ENCODE peak calls at places on chromosome 3, in four cellular contexts. One of them, this sample, is unnamed.

GRCh38 chr3:195124378-195124985 is 146.5 kb downstream of the XXYLT1 start:
- DNase-seq in Peyer's patch: no peak
- DNase-seq in astrocyte of the spinal cord: no peak
- DNase-seq in NT2/D1: no peak
- DNase-seq in this sample: no peak

GRCh38 chr3:195466251-195466650 is 23.4 kb upstream of the ACAP2 start:
- DNase-seq in Peyer's patch: no peak
- DNase-seq in astrocyte of the spinal cord: no peak
- DNase-seq in NT2/D1: no peak
- DNase-seq in this sample: no peak

GRCh38 chr3:158470944-158471638 is 99.9 kb upstream of the MLF1 start:
- DNase-seq in Peyer's patch: no peak
- DNase-seq in astrocyte of the spinal cord: peak
- DNase-seq in NT2/D1: no peak
- DNase-seq in this sample: peak

GRCh38 chr3:56133423-56133822 is 334.8 kb downstream of the ERC2 start:
- DNase-seq in Peyer's patch: no peak
- DNase-seq in astrocyte of the spinal cord: peak
- DNase-seq in NT2/D1: no peak
- DNase-seq in this sample: peak

GRCh38 chr3:139528281-139528680 is 11.3 kb downstream of the RBP1 start:
- DNase-seq in Peyer's patch: no peak
- DNase-seq in astrocyte of the spinal cord: no peak
- DNase-seq in NT2/D1: no peak
- DNase-seq in this sample: no peak

GRCh38 chr3:21356402-21356801 is 394.6 kb downstream of the ZNF385D start:
- DNase-seq in Peyer's patch: no peak
- DNase-seq in astrocyte of the spinal cord: no peak
- DNase-seq in NT2/D1: no peak
- DNase-seq in this sample: peak

GRCh38 chr3:40780801-40781406 is 256.1 kb downstream of the ZNF621 start:
- DNase-seq in Peyer's patch: no peak
- DNase-seq in astrocyte of the spinal cord: peak
- DNase-seq in NT2/D1: no peak
- DNase-seq in this sample: no peak

GRCh38 chr3:20104167-20104661 is 64.0 kb downstream of the KAT2B start:
- DNase-seq in Peyer's patch: peak
- DNase-seq in astrocyte of the spinal cord: no peak
- DNase-seq in NT2/D1: no peak
- DNase-seq in this sample: no peak

GRCh38 chr3:120177151-120177550 is 82.9 kb upstream of the GSK3B start:
- DNase-seq in Peyer's patch: no peak
- DNase-seq in astrocyte of the spinal cord: peak
- DNase-seq in NT2/D1: peak
- DNase-seq in this sample: peak

GRCh38 chr3:17935217-17935616 is 192.8 kb upstream of the TBC1D5 start:
- DNase-seq in Peyer's patch: no peak
- DNase-seq in astrocyte of the spinal cord: no peak
- DNase-seq in NT2/D1: no peak
- DNase-seq in this sample: peak

GRCh38 chr3:139937674-139938279 is 2.8 kb downstream of the CLSTN2 start:
- DNase-seq in Peyer's patch: peak
- DNase-seq in astrocyte of the spinal cord: peak
- DNase-seq in NT2/D1: no peak
- DNase-seq in this sample: peak

GRCh38 chr3:73255609-73256029 is 194.2 kb downstream of the EBLN2 start:
- DNase-seq in Peyer's patch: peak
- DNase-seq in astrocyte of the spinal cord: peak
- DNase-seq in NT2/D1: no peak
- DNase-seq in this sample: peak

GRCh38 chr3:191369081-191370010 is 39.0 kb upstream of the UTS2B start:
- DNase-seq in Peyer's patch: no peak
- DNase-seq in astrocyte of the spinal cord: no peak
- DNase-seq in NT2/D1: no peak
- DNase-seq in this sample: peak

GRCh38 chr3:71809321-71809720 is 24.4 kb upstream of the PROK2 start:
- DNase-seq in Peyer's patch: no peak
- DNase-seq in astrocyte of the spinal cord: no peak
- DNase-seq in NT2/D1: no peak
- DNase-seq in this sample: no peak

GRCh38 chr3:156643729-156644389 is 30.5 kb upstream of the TIPARP start:
- DNase-seq in Peyer's patch: peak
- DNase-seq in astrocyte of the spinal cord: peak
- DNase-seq in NT2/D1: no peak
- DNase-seq in this sample: no peak

GRCh38 chr3:121228971-121229370 is 316.8 kb downstream of the POLQ start:
- DNase-seq in Peyer's patch: no peak
- DNase-seq in astrocyte of the spinal cord: no peak
- DNase-seq in NT2/D1: no peak
- DNase-seq in this sample: no peak

GRCh38 chr3:95394286-95394685 is 1331.4 kb downstream of the NSUN3 start:
- DNase-seq in Peyer's patch: no peak
- DNase-seq in astrocyte of the spinal cord: no peak
- DNase-seq in NT2/D1: no peak
- DNase-seq in this sample: no peak

GRCh38 chr3:46693038-46693896 is at the start of gene ALS2CL:
- DNase-seq in Peyer's patch: peak
- DNase-seq in astrocyte of the spinal cord: no peak
- DNase-seq in NT2/D1: peak
- DNase-seq in this sample: no peak

GRCh38 chr3:178060406-178060805 is 475.8 kb upstream of the KCNMB2 start:
- DNase-seq in Peyer's patch: no peak
- DNase-seq in astrocyte of the spinal cord: no peak
- DNase-seq in NT2/D1: no peak
- DNase-seq in this sample: peak

GRCh38 chr3:12139111-12139511 is 19.6 kb downstream of the TIMP4 start:
- DNase-seq in Peyer's patch: no peak
- DNase-seq in astrocyte of the spinal cord: peak
- DNase-seq in NT2/D1: peak
- DNase-seq in this sample: peak

GRCh38 chr3:23626442-23626841 is 179.3 kb upstream of the UBE2E1 start:
- DNase-seq in Peyer's patch: no peak
- DNase-seq in astrocyte of the spinal cord: no peak
- DNase-seq in NT2/D1: no peak
- DNase-seq in this sample: no peak

GRCh38 chr3:126419886-126420786 is 25.4 kb downstream of the CFAP100 start:
- DNase-seq in Peyer's patch: peak
- DNase-seq in astrocyte of the spinal cord: no peak
- DNase-seq in NT2/D1: peak
- DNase-seq in this sample: no peak

GRCh38 chr3:99568936-99569335 is 69.5 kb upstream of the COL8A1 start:
- DNase-seq in Peyer's patch: no peak
- DNase-seq in astrocyte of the spinal cord: no peak
- DNase-seq in NT2/D1: no peak
- DNase-seq in this sample: no peak

GRCh38 chr3:73954506-73954905 is 329.8 kb upstream of the PDZRN3 start:
- DNase-seq in Peyer's patch: no peak
- DNase-seq in astrocyte of the spinal cord: peak
- DNase-seq in NT2/D1: peak
- DNase-seq in this sample: no peak

GRCh38 chr3:38608086-38608775 is 41.3 kb downstream of the SCN5A start:
- DNase-seq in Peyer's patch: no peak
- DNase-seq in astrocyte of the spinal cord: no peak
- DNase-seq in NT2/D1: no peak
- DNase-seq in this sample: no peak

GRCh38 chr3:115766587-115767492 is 143.5 kb downstream of the GAP43 start:
- DNase-seq in Peyer's patch: no peak
- DNase-seq in astrocyte of the spinal cord: peak
- DNase-seq in NT2/D1: peak
- DNase-seq in this sample: peak

GRCh38 chr3:127767126-127767525 is 55.2 kb downstream of the MGLL start:
- DNase-seq in Peyer's patch: no peak
- DNase-seq in astrocyte of the spinal cord: no peak
- DNase-seq in NT2/D1: no peak
- DNase-seq in this sample: no peak

GRCh38 chr3:88003115-88003755 is 55.6 kb downstream of the CGGBP1 start:
- DNase-seq in Peyer's patch: no peak
- DNase-seq in astrocyte of the spinal cord: peak
- DNase-seq in NT2/D1: peak
- DNase-seq in this sample: peak

GRCh38 chr3:39639344-39640236 is 169.8 kb upstream of the MYRIP start:
- DNase-seq in Peyer's patch: no peak
- DNase-seq in astrocyte of the spinal cord: peak
- DNase-seq in NT2/D1: peak
- DNase-seq in this sample: peak

GRCh38 chr3:79167651-79168416 is 600.0 kb downstream of the ROBO1 start:
- DNase-seq in Peyer's patch: no peak
- DNase-seq in astrocyte of the spinal cord: peak
- DNase-seq in NT2/D1: no peak
- DNase-seq in this sample: peak

GRCh38 chr3:131174752-131175151 is 148.1 kb downstream of the NEK11 start:
- DNase-seq in Peyer's patch: peak
- DNase-seq in astrocyte of the spinal cord: peak
- DNase-seq in NT2/D1: no peak
- DNase-seq in this sample: peak

GRCh38 chr3:183283886-183284285 is 30.8 kb downstream of the B3GNT5 start:
- DNase-seq in Peyer's patch: no peak
- DNase-seq in astrocyte of the spinal cord: no peak
- DNase-seq in NT2/D1: no peak
- DNase-seq in this sample: peak

GRCh38 chr3:183285318-183285717 is 32.3 kb downstream of the B3GNT5 start:
- DNase-seq in Peyer's patch: no peak
- DNase-seq in astrocyte of the spinal cord: no peak
- DNase-seq in NT2/D1: no peak
- DNase-seq in this sample: no peak

GRCh38 chr3:183284570-183284969 is 31.5 kb downstream of the B3GNT5 start:
- DNase-seq in Peyer's patch: no peak
- DNase-seq in astrocyte of the spinal cord: no peak
- DNase-seq in NT2/D1: no peak
- DNase-seq in this sample: no peak

GRCh38 chr3:183287301-183287971 is 34.4 kb downstream of the B3GNT5 start:
- DNase-seq in Peyer's patch: peak
- DNase-seq in astrocyte of the spinal cord: peak
- DNase-seq in NT2/D1: no peak
- DNase-seq in this sample: peak

DNA sequence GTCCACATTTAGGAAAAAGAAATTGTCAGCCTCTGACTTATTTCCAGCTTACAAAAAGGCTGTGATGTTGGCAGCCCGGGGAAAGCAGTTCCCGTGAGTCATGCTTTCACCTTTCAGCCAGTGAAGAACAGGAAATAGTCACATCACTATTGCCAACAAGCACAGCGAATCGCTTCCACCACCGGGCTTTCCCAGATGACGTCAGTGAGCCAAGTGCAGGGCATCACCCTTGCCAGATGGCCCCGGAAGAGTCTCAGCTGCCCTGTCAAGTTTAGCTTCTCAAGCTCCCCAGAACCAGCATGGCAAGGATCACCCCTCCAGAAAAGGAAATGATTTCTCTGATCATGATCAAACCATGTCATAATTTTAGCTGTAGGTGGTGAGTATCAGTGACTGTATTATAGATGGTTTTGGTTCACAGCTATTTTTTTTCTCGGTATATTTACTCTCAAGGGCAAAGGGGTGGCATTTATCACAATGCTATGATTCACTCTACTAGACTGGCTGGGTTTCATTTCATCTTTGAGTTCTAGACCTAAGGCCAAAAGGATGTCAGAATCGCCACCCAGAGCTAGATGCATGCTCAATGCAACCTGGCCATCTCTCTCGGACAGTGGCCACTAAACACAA is 32.9 kb downstream of the B3GNT5 start:
- DNase-seq in Peyer's patch: peak
- DNase-seq in astrocyte of the spinal cord: peak
- DNase-seq in NT2/D1: no peak
- DNase-seq in this sample: peak
- H3K4me3 ChIP-seq in Peyer's patch: no peak
- H3K4me3 ChIP-seq in astrocyte of the spinal cord: no peak
- H3K4me3 ChIP-seq in NT2/D1: no peak
- H3K4me3 ChIP-seq in this sample: no peak

GRCh38 chr3:104788807-104789206 is 577.9 kb upstream of the ALCAM start:
- DNase-seq in Peyer's patch: no peak
- DNase-seq in astrocyte of the spinal cord: no peak
- DNase-seq in NT2/D1: no peak
- DNase-seq in this sample: no peak

GRCh38 chr3:104787306-104787705 is 579.4 kb upstream of the ALCAM start:
- DNase-seq in Peyer's patch: no peak
- DNase-seq in astrocyte of the spinal cord: no peak
- DNase-seq in NT2/D1: no peak
- DNase-seq in this sample: no peak

GRCh38 chr3:104785966-104786365 is 580.7 kb upstream of the ALCAM start:
- DNase-seq in Peyer's patch: no peak
- DNase-seq in astrocyte of the spinal cord: peak
- DNase-seq in NT2/D1: no peak
- DNase-seq in this sample: peak
- H3K4me3 ChIP-seq in Peyer's patch: no peak
- H3K4me3 ChIP-seq in astrocyte of the spinal cord: no peak
- H3K4me3 ChIP-seq in NT2/D1: no peak
- H3K4me3 ChIP-seq in this sample: no peak

DNA sequence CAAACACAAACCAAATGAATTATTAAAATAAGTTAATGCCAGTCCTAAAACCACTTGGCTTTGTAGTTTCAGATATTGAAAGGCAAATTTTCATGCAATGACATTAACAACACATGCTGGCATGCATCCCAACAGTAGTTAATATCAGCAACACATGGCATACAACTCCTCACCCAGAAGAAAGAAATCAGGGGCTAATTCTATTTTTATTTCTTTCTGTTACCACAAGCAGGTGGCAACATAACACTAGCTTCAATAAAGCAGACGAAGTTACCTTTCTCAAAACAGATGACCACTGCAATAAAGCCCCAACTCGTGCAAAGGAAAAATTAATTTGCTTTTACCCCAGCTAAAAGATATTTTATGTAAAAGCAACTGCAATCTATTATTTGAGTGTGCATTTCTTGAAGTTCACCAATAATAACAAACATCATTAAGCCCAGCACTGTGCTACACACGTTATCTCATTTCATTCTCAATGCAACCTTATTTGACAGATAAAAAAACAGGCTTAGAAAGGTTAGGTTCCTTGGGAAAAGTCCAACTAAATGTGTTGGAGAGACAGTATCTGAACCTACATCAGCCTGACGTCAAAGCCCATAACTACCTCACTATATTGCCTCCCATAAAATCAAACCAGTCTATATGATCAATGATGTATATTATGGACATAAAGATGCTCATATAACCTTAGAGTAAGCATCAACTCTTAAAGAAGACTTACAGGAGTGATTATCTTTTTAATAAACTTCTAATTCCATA is 2.8 kb downstream of the TOP2B start:
- DNase-seq in Peyer's patch: no peak
- DNase-seq in astrocyte of the spinal cord: no peak
- DNase-seq in NT2/D1: no peak
- DNase-seq in this sample: no peak
- H3K4me3 ChIP-seq in Peyer's patch: peak
- H3K4me3 ChIP-seq in astrocyte of the spinal cord: no peak
- H3K4me3 ChIP-seq in NT2/D1: no peak
- H3K4me3 ChIP-seq in this sample: peak

DNA sequence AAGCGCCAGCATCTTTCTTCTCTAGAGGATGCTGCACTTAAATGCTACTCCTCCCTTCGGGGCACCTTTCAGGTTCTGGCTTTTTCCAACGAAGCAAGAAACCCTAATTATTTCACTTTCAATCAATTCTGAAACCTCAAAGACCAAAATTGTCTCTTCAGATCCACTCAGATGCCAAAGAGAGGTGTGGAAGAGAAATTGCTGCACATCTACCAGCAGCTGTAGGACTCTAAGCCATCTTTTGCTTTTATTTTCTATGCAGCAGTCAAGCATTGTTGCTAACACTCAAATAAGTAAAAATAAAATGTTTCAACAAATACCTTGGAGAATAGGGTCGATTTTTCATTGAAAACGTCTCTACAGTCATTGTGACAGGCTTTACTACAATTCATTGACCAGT is 66.3 kb upstream of the CFAP20DC start:
- DNase-seq in Peyer's patch: no peak
- DNase-seq in astrocyte of the spinal cord: no peak
- DNase-seq in NT2/D1: no peak
- DNase-seq in this sample: peak
- H3K4me3 ChIP-seq in Peyer's patch: no peak
- H3K4me3 ChIP-seq in astrocyte of the spinal cord: no peak
- H3K4me3 ChIP-seq in NT2/D1: no peak
- H3K4me3 ChIP-seq in this sample: peak